ENCODE peak calls at places on chromosomes 16 and 17, in six cellular contexts. One of them, this sample, is unnamed.
A peak's percentile ranks its signal among the peaks of the same experiment; 100 is the strongest.

GRCh38 chr16:22213801-22214200 is 7.7 kb downstream of the EEF2K start:
- DNase-seq in sigmoid colon: no peak
- DNase-seq in HCEC 1CT: no peak
- DNase-seq in stimulated activated CD4-positive, alpha-beta T cell treated with anti-CD3 and anti-CD28 coated beads, TNF-alpha, amount 100 ng/mL, for 1 hour: no peak
- DNase-seq in fibroblast of the aortic adventitia: no peak
- DNase-seq in mucosa of descending colon: no peak
- DNase-seq in this sample: no peak

GRCh38 chr16:81483970-81484595 is 39.5 kb downstream of the CMIP start:
- DNase-seq in mucosa of descending colon: no peak
- DNase-seq in stimulated activated CD4-positive, alpha-beta T cell treated with anti-CD3 and anti-CD28 coated beads, TNF-alpha, amount 100 ng/mL, for 1 hour: no peak
- DNase-seq in HCEC 1CT: no peak
- DNase-seq in fibroblast of the aortic adventitia: no peak
- DNase-seq in sigmoid colon: no peak
- DNase-seq in this sample: no peak

GRCh38 chr16:71746442-71747046 is 22.0 kb upstream of the PHLPP2 start:
- DNase-seq in sigmoid colon: no peak
- DNase-seq in stimulated activated CD4-positive, alpha-beta T cell treated with anti-CD3 and anti-CD28 coated beads, TNF-alpha, amount 100 ng/mL, for 1 hour: no peak
- DNase-seq in mucosa of descending colon: peak; percentile 69
- DNase-seq in fibroblast of the aortic adventitia: peak; percentile 60
- DNase-seq in HCEC 1CT: peak; percentile 26
- DNase-seq in this sample: no peak

GRCh38 chr16:9362050-9362449 is 270.6 kb downstream of the HAPSTR1 start:
- DNase-seq in HCEC 1CT: no peak
- DNase-seq in fibroblast of the aortic adventitia: no peak
- DNase-seq in stimulated activated CD4-positive, alpha-beta T cell treated with anti-CD3 and anti-CD28 coated beads, TNF-alpha, amount 100 ng/mL, for 1 hour: no peak
- DNase-seq in sigmoid colon: no peak
- DNase-seq in mucosa of descending colon: no peak
- DNase-seq in this sample: no peak

GRCh38 chr16:85359147-85359822 is 247.0 kb upstream of the CIBAR2 start:
- DNase-seq in mucosa of descending colon: no peak
- DNase-seq in fibroblast of the aortic adventitia: peak; percentile 72
- DNase-seq in HCEC 1CT: no peak
- DNase-seq in stimulated activated CD4-positive, alpha-beta T cell treated with anti-CD3 and anti-CD28 coated beads, TNF-alpha, amount 100 ng/mL, for 1 hour: no peak
- DNase-seq in sigmoid colon: no peak
- DNase-seq in this sample: no peak

GRCh38 chr17:81391964-81392908 is 3.0 kb upstream of the BAHCC1 start:
- DNase-seq in fibroblast of the aortic adventitia: peak; percentile 80
- DNase-seq in sigmoid colon: peak; percentile 90
- DNase-seq in HCEC 1CT: no peak
- DNase-seq in mucosa of descending colon: no peak
- DNase-seq in stimulated activated CD4-positive, alpha-beta T cell treated with anti-CD3 and anti-CD28 coated beads, TNF-alpha, amount 100 ng/mL, for 1 hour: no peak
- DNase-seq in this sample: no peak

GRCh38 chr17:50060951-50061712 is 5.2 kb downstream of the ITGA3 start:
- DNase-seq in fibroblast of the aortic adventitia: peak; percentile 87
- DNase-seq in mucosa of descending colon: peak; percentile 69
- DNase-seq in HCEC 1CT: peak; percentile 76
- DNase-seq in stimulated activated CD4-positive, alpha-beta T cell treated with anti-CD3 and anti-CD28 coated beads, TNF-alpha, amount 100 ng/mL, for 1 hour: no peak
- DNase-seq in sigmoid colon: peak; percentile 97
- DNase-seq in this sample: no peak

GRCh38 chr16:8756755-8757154 is 40.7 kb downstream of the TMEM186 start:
- DNase-seq in stimulated activated CD4-positive, alpha-beta T cell treated with anti-CD3 and anti-CD28 coated beads, TNF-alpha, amount 100 ng/mL, for 1 hour: no peak
- DNase-seq in fibroblast of the aortic adventitia: no peak
- DNase-seq in mucosa of descending colon: no peak
- DNase-seq in sigmoid colon: no peak
- DNase-seq in HCEC 1CT: no peak
- DNase-seq in this sample: no peak

GRCh38 chr17:62720126-62720850 is 87.8 kb downstream of the MARCHF10 start:
- DNase-seq in fibroblast of the aortic adventitia: no peak
- DNase-seq in sigmoid colon: peak; percentile 7
- DNase-seq in HCEC 1CT: peak; percentile 22
- DNase-seq in stimulated activated CD4-positive, alpha-beta T cell treated with anti-CD3 and anti-CD28 coated beads, TNF-alpha, amount 100 ng/mL, for 1 hour: no peak
- DNase-seq in mucosa of descending colon: no peak
- DNase-seq in this sample: no peak

GRCh38 chr16:51577621-51578303 is 426.7 kb upstream of the SALL1 start:
- DNase-seq in sigmoid colon: no peak
- DNase-seq in stimulated activated CD4-positive, alpha-beta T cell treated with anti-CD3 and anti-CD28 coated beads, TNF-alpha, amount 100 ng/mL, for 1 hour: no peak
- DNase-seq in mucosa of descending colon: no peak
- DNase-seq in fibroblast of the aortic adventitia: no peak
- DNase-seq in HCEC 1CT: no peak
- DNase-seq in this sample: no peak

GRCh38 chr16:13921328-13921727 is 1.4 kb downstream of the ERCC4 start:
- DNase-seq in HCEC 1CT: no peak
- DNase-seq in sigmoid colon: no peak
- DNase-seq in stimulated activated CD4-positive, alpha-beta T cell treated with anti-CD3 and anti-CD28 coated beads, TNF-alpha, amount 100 ng/mL, for 1 hour: no peak
- DNase-seq in fibroblast of the aortic adventitia: no peak
- DNase-seq in mucosa of descending colon: no peak
- DNase-seq in this sample: no peak

GRCh38 chr16:12539185-12539929 is 264.3 kb downstream of the CPPED1 start:
- DNase-seq in HCEC 1CT: peak; percentile 73
- DNase-seq in mucosa of descending colon: peak; percentile 50
- DNase-seq in fibroblast of the aortic adventitia: peak; percentile 17
- DNase-seq in stimulated activated CD4-positive, alpha-beta T cell treated with anti-CD3 and anti-CD28 coated beads, TNF-alpha, amount 100 ng/mL, for 1 hour: no peak
- DNase-seq in sigmoid colon: no peak
- DNase-seq in this sample: no peak

GRCh38 chr16:87550510-87550961 is 51.8 kb upstream of the JPH3 start:
- DNase-seq in mucosa of descending colon: peak; percentile 67
- DNase-seq in HCEC 1CT: no peak
- DNase-seq in fibroblast of the aortic adventitia: no peak
- DNase-seq in sigmoid colon: no peak
- DNase-seq in stimulated activated CD4-positive, alpha-beta T cell treated with anti-CD3 and anti-CD28 coated beads, TNF-alpha, amount 100 ng/mL, for 1 hour: no peak
- DNase-seq in this sample: peak; percentile 60

GRCh38 chr16:83806036-83806435 is 1.7 kb upstream of the HSBP1 start:
- DNase-seq in sigmoid colon: no peak
- DNase-seq in fibroblast of the aortic adventitia: no peak
- DNase-seq in mucosa of descending colon: no peak
- DNase-seq in stimulated activated CD4-positive, alpha-beta T cell treated with anti-CD3 and anti-CD28 coated beads, TNF-alpha, amount 100 ng/mL, for 1 hour: no peak
- DNase-seq in HCEC 1CT: no peak
- DNase-seq in this sample: no peak

GRCh38 chr17:72173475-72174116 is 52.8 kb downstream of the SOX9 start:
- DNase-seq in HCEC 1CT: no peak
- DNase-seq in fibroblast of the aortic adventitia: no peak
- DNase-seq in mucosa of descending colon: no peak
- DNase-seq in sigmoid colon: no peak
- DNase-seq in stimulated activated CD4-positive, alpha-beta T cell treated with anti-CD3 and anti-CD28 coated beads, TNF-alpha, amount 100 ng/mL, for 1 hour: no peak
- DNase-seq in this sample: no peak

GRCh38 chr17:11294826-11295225 is 53.8 kb downstream of the SHISA6 start:
- DNase-seq in HCEC 1CT: no peak
- DNase-seq in fibroblast of the aortic adventitia: no peak
- DNase-seq in stimulated activated CD4-positive, alpha-beta T cell treated with anti-CD3 and anti-CD28 coated beads, TNF-alpha, amount 100 ng/mL, for 1 hour: no peak
- DNase-seq in mucosa of descending colon: no peak
- DNase-seq in sigmoid colon: no peak
- DNase-seq in this sample: no peak

GRCh38 chr17:77692571-77693161 is 265.8 kb upstream of the TNRC6C start:
- DNase-seq in HCEC 1CT: peak; percentile 54
- DNase-seq in fibroblast of the aortic adventitia: peak; percentile 25
- DNase-seq in mucosa of descending colon: no peak
- DNase-seq in stimulated activated CD4-positive, alpha-beta T cell treated with anti-CD3 and anti-CD28 coated beads, TNF-alpha, amount 100 ng/mL, for 1 hour: no peak
- DNase-seq in sigmoid colon: no peak
- DNase-seq in this sample: no peak

GRCh38 chr17:65749479-65749878 is 188.0 kb upstream of the AXIN2 start:
- DNase-seq in stimulated activated CD4-positive, alpha-beta T cell treated with anti-CD3 and anti-CD28 coated beads, TNF-alpha, amount 100 ng/mL, for 1 hour: no peak
- DNase-seq in fibroblast of the aortic adventitia: peak; percentile 67
- DNase-seq in HCEC 1CT: peak; percentile 34
- DNase-seq in sigmoid colon: no peak
- DNase-seq in mucosa of descending colon: no peak
- DNase-seq in this sample: no peak

GRCh38 chr17:29084476-29085148 is 41.7 kb downstream of the PIPOX start:
- DNase-seq in HCEC 1CT: no peak
- DNase-seq in stimulated activated CD4-positive, alpha-beta T cell treated with anti-CD3 and anti-CD28 coated beads, TNF-alpha, amount 100 ng/mL, for 1 hour: no peak
- DNase-seq in mucosa of descending colon: no peak
- DNase-seq in fibroblast of the aortic adventitia: no peak
- DNase-seq in sigmoid colon: peak; percentile 83
- DNase-seq in this sample: no peak

GRCh38 chr17:30196504-30196903 is 39.0 kb downstream of the SLC6A4 start:
- DNase-seq in mucosa of descending colon: no peak
- DNase-seq in stimulated activated CD4-positive, alpha-beta T cell treated with anti-CD3 and anti-CD28 coated beads, TNF-alpha, amount 100 ng/mL, for 1 hour: no peak
- DNase-seq in HCEC 1CT: no peak
- DNase-seq in sigmoid colon: no peak
- DNase-seq in fibroblast of the aortic adventitia: no peak
- DNase-seq in this sample: no peak

GRCh38 chr17:41451154-41451728 is 10.5 kb upstream of the KRT38 start:
- DNase-seq in fibroblast of the aortic adventitia: peak; percentile 59
- DNase-seq in mucosa of descending colon: no peak
- DNase-seq in stimulated activated CD4-positive, alpha-beta T cell treated with anti-CD3 and anti-CD28 coated beads, TNF-alpha, amount 100 ng/mL, for 1 hour: no peak
- DNase-seq in HCEC 1CT: peak; percentile 29
- DNase-seq in sigmoid colon: no peak
- DNase-seq in this sample: no peak

GRCh38 chr16:70250748-70251650 is 741 bp downstream of the EXOSC6 start:
- DNase-seq in fibroblast of the aortic adventitia: peak; percentile 48
- DNase-seq in sigmoid colon: no peak
- DNase-seq in mucosa of descending colon: peak; percentile 45
- DNase-seq in HCEC 1CT: peak; percentile 55
- DNase-seq in stimulated activated CD4-positive, alpha-beta T cell treated with anti-CD3 and anti-CD28 coated beads, TNF-alpha, amount 100 ng/mL, for 1 hour: no peak
- DNase-seq in this sample: no peak

GRCh38 chr16:11064202-11064540 is 119.8 kb downstream of the CLEC16A start:
- DNase-seq in stimulated activated CD4-positive, alpha-beta T cell treated with anti-CD3 and anti-CD28 coated beads, TNF-alpha, amount 100 ng/mL, for 1 hour: no peak
- DNase-seq in fibroblast of the aortic adventitia: no peak
- DNase-seq in HCEC 1CT: no peak
- DNase-seq in sigmoid colon: peak; percentile 43
- DNase-seq in mucosa of descending colon: no peak
- DNase-seq in this sample: no peak

GRCh38 chr17:36824678-36825091 is 112.6 kb upstream of the LHX1 start:
- DNase-seq in HCEC 1CT: peak; percentile 41
- DNase-seq in stimulated activated CD4-positive, alpha-beta T cell treated with anti-CD3 and anti-CD28 coated beads, TNF-alpha, amount 100 ng/mL, for 1 hour: no peak
- DNase-seq in fibroblast of the aortic adventitia: no peak
- DNase-seq in sigmoid colon: no peak
- DNase-seq in mucosa of descending colon: no peak
- DNase-seq in this sample: no peak

GRCh38 chr17:13113821-13114525 is 96.1 kb upstream of the ELAC2 start:
- DNase-seq in mucosa of descending colon: no peak
- DNase-seq in sigmoid colon: no peak
- DNase-seq in fibroblast of the aortic adventitia: no peak
- DNase-seq in stimulated activated CD4-positive, alpha-beta T cell treated with anti-CD3 and anti-CD28 coated beads, TNF-alpha, amount 100 ng/mL, for 1 hour: no peak
- DNase-seq in HCEC 1CT: no peak
- DNase-seq in this sample: no peak

GRCh38 chr16:81505011-81505660 is 60.5 kb downstream of the CMIP start:
- DNase-seq in stimulated activated CD4-positive, alpha-beta T cell treated with anti-CD3 and anti-CD28 coated beads, TNF-alpha, amount 100 ng/mL, for 1 hour: no peak
- DNase-seq in fibroblast of the aortic adventitia: no peak
- DNase-seq in sigmoid colon: no peak
- DNase-seq in HCEC 1CT: no peak
- DNase-seq in mucosa of descending colon: no peak
- DNase-seq in this sample: no peak

GRCh38 chr16:63684116-63684515 is 1437.7 kb downstream of the CDH11 start:
- DNase-seq in mucosa of descending colon: no peak
- DNase-seq in HCEC 1CT: no peak
- DNase-seq in fibroblast of the aortic adventitia: no peak
- DNase-seq in stimulated activated CD4-positive, alpha-beta T cell treated with anti-CD3 and anti-CD28 coated beads, TNF-alpha, amount 100 ng/mL, for 1 hour: no peak
- DNase-seq in sigmoid colon: no peak
- DNase-seq in this sample: no peak